ENCODE peak calls at places on chromosomes 5 and 9, in four cellular contexts. Y is endodermal cell; Q is CD8-positive, alpha-beta memory T cell; E is heart left ventricle. K is an unnamed sample.

GRCh38 chr5:35777358-35778087 is 79.2 kb upstream of the IL7R start:
- DNase-seq in Y (peak; percentile 88), Q (peak; percentile 72), E (no peak), K (peak; percentile 67)

GRCh38 chr5:51484326-51484725 is 101.1 kb downstream of the ISL1 start:
- DNase-seq in Y (no peak), Q (no peak), E (no peak), K (no peak)

GRCh38 chr9:81656004-81656403 is 33.3 kb downstream of the TLE1 start:
- DNase-seq in Y (no peak), Q (no peak), E (no peak), K (peak; percentile 6)

GRCh38 chr9:84874583-84874982 is 205.1 kb downstream of the NTRK2 start:
- DNase-seq in Y (no peak), Q (no peak), E (no peak), K (no peak)

GRCh38 chr5:92800360-92800759 is 780.7 kb downstream of the NR2F1-AS1 start:
- DNase-seq in Y (no peak), Q (no peak), E (no peak), K (no peak)

GRCh38 chr5:143229896-143230675 is 173.4 kb downstream of the NR3C1 start:
- DNase-seq in Y (peak; percentile 66), Q (peak; percentile 33), E (no peak), K (peak; percentile 36)

GRCh38 chr5:33891731-33892418 is at the start of gene ADAMTS12:
- DNase-seq in Y (peak; percentile 84), Q (no peak), E (peak; percentile 81), K (no peak)

GRCh38 chr5:36880761-36881160 is 4.2 kb downstream of the NIPBL start:
- DNase-seq in Y (no peak), Q (no peak), E (no peak), K (no peak)

GRCh38 chr5:148979104-148979723 is 83.6 kb downstream of the SH3TC2 start:
- DNase-seq in Y (no peak), Q (no peak), E (peak; percentile 64), K (no peak)

GRCh38 chr5:353599-354580 is 32.4 kb downstream of the AHRR start:
- DNase-seq in Y (peak; percentile 26), Q (no peak), E (no peak), K (no peak)

GRCh38 chr9:108151161-108151586 is 661.6 kb upstream of the KLF4 start:
- DNase-seq in Y (no peak), Q (no peak), E (peak; percentile 59), K (no peak)

GRCh38 chr5:172823840-172824362 is 10.2 kb upstream of the ERGIC1 start:
- DNase-seq in Y (peak; percentile 81), Q (no peak), E (no peak), K (no peak)

GRCh38 chr5:100479079-100479688 is 56.0 kb upstream of the FAM174A start:
- DNase-seq in Y (peak; percentile 49), Q (peak; percentile 5), E (no peak), K (no peak)

GRCh38 chr9:86766912-86767311 is 180.4 kb downstream of the GAS1 start:
- DNase-seq in Y (no peak), Q (no peak), E (no peak), K (no peak)

GRCh38 chr5:175688352-175689146 is 30.7 kb downstream of the HRH2 start:
- DNase-seq in Y (peak; percentile 82), Q (no peak), E (no peak), K (no peak)

GRCh38 chr5:180353226-180353962 is at the start of gene GFPT2:
- DNase-seq in Y (peak; percentile 94), Q (peak; percentile 75), E (peak; percentile 91), K (peak; percentile 63)

GRCh38 chr5:6365977-6366590 is 12.3 kb downstream of the MED10 start:
- DNase-seq in Y (peak; percentile 36), Q (no peak), E (no peak), K (no peak)

GRCh38 chr9:76136986-76137385 is 246.5 kb downstream of the PCSK5 start:
- DNase-seq in Y (no peak), Q (no peak), E (no peak), K (no peak)

GRCh38 chr5:179272326-179273073 is 72.8 kb downstream of the ADAMTS2 start:
- DNase-seq in Y (peak; percentile 30), Q (no peak), E (peak; percentile 51), K (no peak)

GRCh38 chr5:134784241-134784920 is 25.8 kb downstream of the DDX46 start:
- DNase-seq in Y (no peak), Q (no peak), E (no peak), K (peak; percentile 25)
- H3K36me3 ChIP-seq in Y (peaks cover 90% of the 10 kb centered on the region), Q (peaks cover 60% of the 10 kb centered on the region), E (peaks cover 99% of the 10 kb centered on the region), K (peaks cover 11% of the 10 kb centered on the region)

DNA sequence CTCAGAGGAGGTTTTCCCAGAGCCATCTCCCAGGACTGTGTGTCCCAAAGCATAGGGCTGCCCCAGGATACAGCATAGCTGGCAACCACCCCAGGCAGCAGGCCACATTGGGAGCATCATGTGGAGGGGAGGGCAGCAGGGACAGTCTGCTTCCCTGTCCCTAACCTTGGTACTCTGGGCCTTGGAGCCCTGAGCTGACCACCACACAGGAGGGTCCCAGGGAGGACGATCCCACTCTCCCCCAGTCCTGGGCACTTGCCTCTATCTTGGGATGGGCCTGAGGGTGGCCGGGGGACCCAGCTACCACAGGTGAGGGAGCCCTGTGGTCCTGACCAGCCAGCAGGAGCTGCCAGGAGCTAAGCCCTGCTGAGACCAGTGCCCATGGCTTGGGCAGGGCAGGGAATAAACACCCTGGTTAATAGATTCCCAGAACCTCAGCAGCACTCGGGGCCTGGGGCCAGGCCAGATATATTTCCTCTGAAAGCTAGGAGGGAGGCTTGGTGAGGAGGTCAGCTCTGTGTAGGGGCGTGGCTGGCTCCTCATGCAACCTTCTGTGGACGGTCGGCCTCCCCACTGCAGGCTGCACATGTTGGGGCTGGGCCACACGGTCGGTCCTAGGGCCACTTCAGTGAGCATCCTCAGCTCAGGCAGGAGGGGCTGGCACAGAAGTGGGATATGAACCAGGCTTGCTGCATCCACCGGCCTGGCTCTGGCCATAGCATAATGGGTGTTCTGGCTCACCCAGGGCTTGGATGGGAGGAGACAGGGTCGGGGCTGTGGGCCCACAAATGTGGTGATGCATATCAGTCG is 4.2 kb downstream of the NINJ1 start:
- DNase-seq in Y (peak; percentile 37), Q (no peak), E (peak; percentile 71), K (no peak)
- H3K4me1 ChIP-seq in Y (peaks cover 8% of the 10 kb centered on the region), Q (peaks cover 78% of the 10 kb centered on the region), E (peaks cover 90% of the 10 kb centered on the region), K (peaks cover 73% of the 10 kb centered on the region)

DNA sequence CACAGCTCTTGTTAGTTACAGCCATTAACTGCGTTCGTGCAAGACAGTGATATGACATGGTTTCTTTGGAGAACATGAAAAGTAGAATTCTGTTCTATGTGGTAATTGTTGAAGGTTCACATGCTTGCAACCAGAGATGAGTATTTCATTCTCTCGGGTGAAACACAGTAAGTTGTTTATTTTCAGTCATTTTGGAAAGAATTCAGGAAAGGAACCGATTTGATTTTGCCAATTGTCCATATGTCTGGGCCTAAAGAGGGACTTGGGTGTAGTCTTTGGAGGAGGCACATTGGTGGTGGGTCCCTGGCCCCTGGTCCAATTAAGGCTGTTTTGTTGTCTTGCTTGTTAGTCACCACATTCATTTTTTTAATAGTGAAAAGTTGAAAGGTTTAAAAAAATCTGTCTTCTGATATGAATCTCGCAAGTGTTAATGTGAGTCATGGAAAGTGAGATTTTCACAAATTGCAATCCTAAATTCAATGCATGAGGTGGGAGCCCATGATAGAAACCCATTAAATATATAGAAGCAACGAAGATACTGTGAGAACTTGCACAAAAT is 166.0 kb upstream of the OTULINL start:
- DNase-seq in Y (no peak), Q (no peak), E (no peak), K (no peak)
- H3K36me3 ChIP-seq in Y (peaks cover 50% of the 10 kb centered on the region), Q (no peaks in the 10 kb centered on the region), E (peaks cover 89% of the 10 kb centered on the region), K (no peaks in the 10 kb centered on the region)

GRCh38 chr5:168106008-168106761 is 185.3 kb upstream of the WWC1 start:
- DNase-seq in Y (no peak), Q (no peak), E (no peak), K (no peak)

GRCh38 chr5:168114444-168115017 is 176.9 kb upstream of the WWC1 start:
- DNase-seq in Y (peak; percentile 94), Q (no peak), E (no peak), K (peak; percentile 19)

GRCh38 chr5:168110384-168110783 is 181.1 kb upstream of the WWC1 start:
- DNase-seq in Y (no peak), Q (no peak), E (no peak), K (no peak)

GRCh38 chr5:168109441-168109840 is 182.0 kb upstream of the WWC1 start:
- DNase-seq in Y (no peak), Q (no peak), E (no peak), K (no peak)

DNA sequence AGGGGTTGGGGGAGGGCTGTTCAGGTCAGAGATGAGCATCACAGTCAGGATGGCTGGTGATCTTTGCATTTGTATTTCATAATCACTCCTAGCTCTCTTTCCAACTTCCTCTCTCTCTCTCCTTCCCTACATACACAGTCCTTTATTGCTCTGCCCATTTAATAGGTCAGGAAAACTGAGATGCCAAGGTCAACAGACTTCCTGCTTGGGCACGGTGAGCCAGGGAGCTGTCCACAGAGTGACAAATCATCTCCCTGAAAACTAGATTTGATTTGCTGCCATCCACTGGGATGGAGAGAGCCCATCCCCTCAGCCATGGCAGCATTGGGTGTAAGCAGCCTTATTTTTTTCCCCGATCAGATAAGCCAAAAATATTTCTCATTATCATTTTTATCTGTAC is 180.0 kb upstream of the WWC1 start:
- DNase-seq in Y (no peak), Q (no peak), E (no peak), K (no peak)
- H3K4me1 ChIP-seq in Y (no peaks in the 10 kb centered on the region), Q (no peaks in the 10 kb centered on the region), E (no peaks in the 10 kb centered on the region), K (no peaks in the 10 kb centered on the region)

K was measured in naive thymus-derived CD4-positive, alpha-beta T cell.